ENCODE peak calls at places on chromosomes 6 and 20, in seven cellular contexts. C is tibial artery; H is Right ventricle myocardium superior; O is fibroblast of villous mesenchyme; M is effector CD4-positive, alpha-beta T cell; R is cardiac fibroblast; K is IMR-90. U is an unnamed sample.

GRCh38 chr20:45833883-45834796 is 541 bp downstream of the SNX21 start:
- DNase-seq in K (peak; percentile 49), R (peak; percentile 76), H (peak; percentile 84), M (no peak), C (peak; percentile 73), O (peak; percentile 73), U (peak; percentile 87)

GRCh38 chr20:12217382-12217781 is 299.7 kb downstream of the BTBD3 start:
- DNase-seq in H (no peak), K (no peak), C (no peak), O (no peak), M (no peak), R (peak; percentile 61), U (no peak)

GRCh38 chr6:36998723-36999466 is 6.6 kb upstream of the FGD2 start:
- DNase-seq in O (no peak), K (no peak), R (no peak), H (no peak), M (no peak), C (no peak), U (no peak)

GRCh38 chr6:108156180-108156937 is 9.5 kb upstream of the NR2E1 start:
- DNase-seq in C (no peak), H (no peak), O (no peak), K (no peak), M (no peak), R (no peak), U (no peak)

GRCh38 chr20:57451759-57452661 is 60.8 kb downstream of the RBM38 start:
- DNase-seq in H (no peak), R (no peak), C (no peak), O (no peak), M (no peak), K (no peak), U (no peak)

GRCh38 chr6:70108230-70108629 is 194.7 kb downstream of the COL9A1 start:
- DNase-seq in K (peak; percentile 35), R (peak; percentile 58), O (peak; percentile 39), C (no peak), M (no peak), H (no peak), U (no peak)

GRCh38 chr6:138031850-138032249 is 75.4 kb downstream of the PERP start:
- DNase-seq in H (no peak), M (no peak), O (no peak), R (no peak), K (no peak), C (no peak), U (no peak)

GRCh38 chr6:24405262-24405661 is 2.5 kb downstream of the MRS2 start:
- DNase-seq in M (no peak), R (no peak), C (no peak), K (no peak), O (no peak), H (no peak), U (no peak)

GRCh38 chr6:141562801-141563763 is 569.6 kb upstream of the GJE1 start:
- DNase-seq in O (peak; percentile 89), C (peak; percentile 43), M (peak; percentile 52), H (peak; percentile 51), R (peak; percentile 97), K (peak; percentile 91), U (peak; percentile 69)

GRCh38 chr20:13234961-13235360 is 13.9 kb downstream of the ISM1 start:
- DNase-seq in M (no peak), R (no peak), C (no peak), O (no peak), K (no peak), H (no peak), U (no peak)